ENCODE peak calls at places on chromosomes 6 and 20, in seven cellular contexts. One of them, this sample, is unnamed.

GRCh38 chr6:53410508-53411258 is 61.9 kb upstream of the ELOVL5 start:
- DNase-seq in fibroblast of the conjunctiva: peak
- DNase-seq in hepatocyte: peak
- DNase-seq in D341Med: peak
- DNase-seq in GM06990: peak
- DNase-seq in left ventricle myocardium superior: peak
- DNase-seq in KG1: no peak
- DNase-seq in this sample: peak

GRCh38 chr6:153047386-153047785 is 44.9 kb upstream of the MTRF1L start:
- DNase-seq in D341Med: no peak
- DNase-seq in KG1: no peak
- DNase-seq in GM06990: no peak
- DNase-seq in left ventricle myocardium superior: no peak
- DNase-seq in fibroblast of the conjunctiva: no peak
- DNase-seq in hepatocyte: no peak
- DNase-seq in this sample: no peak

GRCh38 chr6:40444811-40445210 is 142.4 kb downstream of the LRFN2 start:
- DNase-seq in D341Med: no peak
- DNase-seq in fibroblast of the conjunctiva: no peak
- DNase-seq in GM06990: no peak
- DNase-seq in left ventricle myocardium superior: no peak
- DNase-seq in KG1: no peak
- DNase-seq in hepatocyte: peak
- DNase-seq in this sample: no peak

GRCh38 chr6:170093276-170093657 is 197.6 kb downstream of the DLL1 start:
- DNase-seq in left ventricle myocardium superior: peak
- DNase-seq in hepatocyte: no peak
- DNase-seq in D341Med: no peak
- DNase-seq in fibroblast of the conjunctiva: no peak
- DNase-seq in GM06990: no peak
- DNase-seq in KG1: no peak
- DNase-seq in this sample: no peak

GRCh38 chr6:43916924-43917877 is 147.2 kb downstream of the VEGFA start:
- DNase-seq in left ventricle myocardium superior: no peak
- DNase-seq in D341Med: no peak
- DNase-seq in GM06990: no peak
- DNase-seq in fibroblast of the conjunctiva: peak
- DNase-seq in KG1: no peak
- DNase-seq in hepatocyte: peak
- DNase-seq in this sample: no peak

GRCh38 chr6:6751197-6751596 is 162.7 kb downstream of the LY86 start:
- DNase-seq in GM06990: no peak
- DNase-seq in hepatocyte: no peak
- DNase-seq in KG1: no peak
- DNase-seq in left ventricle myocardium superior: no peak
- DNase-seq in fibroblast of the conjunctiva: no peak
- DNase-seq in D341Med: no peak
- DNase-seq in this sample: no peak

GRCh38 chr6:134176283-134176975 is 124.0 kb upstream of the SLC2A12 start:
- DNase-seq in fibroblast of the conjunctiva: no peak
- DNase-seq in left ventricle myocardium superior: peak
- DNase-seq in hepatocyte: peak
- DNase-seq in KG1: no peak
- DNase-seq in D341Med: no peak
- DNase-seq in GM06990: no peak
- DNase-seq in this sample: no peak

GRCh38 chr6:119848706-119849105 is 499.1 kb upstream of the MAN1A1 start:
- DNase-seq in KG1: no peak
- DNase-seq in hepatocyte: no peak
- DNase-seq in GM06990: no peak
- DNase-seq in left ventricle myocardium superior: no peak
- DNase-seq in D341Med: no peak
- DNase-seq in fibroblast of the conjunctiva: no peak
- DNase-seq in this sample: no peak

GRCh38 chr6:135630789-135631376 is 133.3 kb upstream of the AHI1 start:
- DNase-seq in GM06990: no peak
- DNase-seq in left ventricle myocardium superior: no peak
- DNase-seq in KG1: no peak
- DNase-seq in hepatocyte: no peak
- DNase-seq in fibroblast of the conjunctiva: no peak
- DNase-seq in D341Med: no peak
- DNase-seq in this sample: no peak

GRCh38 chr6:9155836-9156235 is 720.5 kb upstream of the SLC35B3 start:
- DNase-seq in left ventricle myocardium superior: no peak
- DNase-seq in D341Med: no peak
- DNase-seq in KG1: no peak
- DNase-seq in fibroblast of the conjunctiva: no peak
- DNase-seq in hepatocyte: no peak
- DNase-seq in GM06990: no peak
- DNase-seq in this sample: no peak

GRCh38 chr20:5570031-5570430 is 180.2 kb upstream of the SHLD1 start:
- DNase-seq in KG1: no peak
- DNase-seq in fibroblast of the conjunctiva: no peak
- DNase-seq in left ventricle myocardium superior: no peak
- DNase-seq in D341Med: no peak
- DNase-seq in GM06990: no peak
- DNase-seq in hepatocyte: no peak
- DNase-seq in this sample: no peak

GRCh38 chr6:161891542-161891941 is 617.7 kb upstream of the AGPAT4 start:
- DNase-seq in hepatocyte: no peak
- DNase-seq in fibroblast of the conjunctiva: no peak
- DNase-seq in GM06990: no peak
- DNase-seq in left ventricle myocardium superior: no peak
- DNase-seq in KG1: no peak
- DNase-seq in D341Med: no peak
- DNase-seq in this sample: no peak

GRCh38 chr6:113120214-113120576 is 737.0 kb upstream of the MARCKS start:
- DNase-seq in KG1: no peak
- DNase-seq in D341Med: no peak
- DNase-seq in hepatocyte: peak
- DNase-seq in fibroblast of the conjunctiva: peak
- DNase-seq in GM06990: no peak
- DNase-seq in left ventricle myocardium superior: no peak
- DNase-seq in this sample: no peak

GRCh38 chr20:48795732-48796131 is 32.1 kb downstream of the PREX1 start:
- DNase-seq in hepatocyte: no peak
- DNase-seq in left ventricle myocardium superior: no peak
- DNase-seq in GM06990: no peak
- DNase-seq in D341Med: no peak
- DNase-seq in KG1: no peak
- DNase-seq in fibroblast of the conjunctiva: no peak
- DNase-seq in this sample: no peak

GRCh38 chr6:140592877-140593276 is 1218.4 kb upstream of the CITED2 start:
- DNase-seq in KG1: no peak
- DNase-seq in fibroblast of the conjunctiva: no peak
- DNase-seq in D341Med: no peak
- DNase-seq in hepatocyte: no peak
- DNase-seq in GM06990: no peak
- DNase-seq in left ventricle myocardium superior: no peak
- DNase-seq in this sample: no peak

This sample was measured in GM13977.